ENCODE peak calls at places on chromosome X, in four cellular contexts. J, I, Y and Q are unnamed samples.

GRCh38 chrX:103774070-103774642 is 2.5 kb upstream of the PLP1 start:
- DNase-seq in J (peak), I (no peak), Y (peak), Q (peak)

GRCh38 chrX:9765737-9766098 is at the start of gene GPR143:
- DNase-seq in J (no peak), I (no peak), Y (no peak), Q (peak)

GRCh38 chrX:56226980-56227379 is 5.2 kb upstream of the KLF8 start:
- DNase-seq in J (no peak), I (no peak), Y (no peak), Q (no peak)

GRCh38 chrX:42755820-42756219 is 22.1 kb downstream of the PPP1R2C start:
- DNase-seq in J (peak), I (no peak), Y (no peak), Q (peak)

GRCh38 chrX:154019633-154020499 is at the start of gene IRAK1:
- DNase-seq in J (peak), I (peak), Y (no peak), Q (peak)

GRCh38 chrX:48983081-48983480 is 11.4 kb upstream of the KCND1 start:
- DNase-seq in J (no peak), I (no peak), Y (no peak), Q (peak)

GRCh38 chrX:150842198-150842553 is 56.3 kb downstream of the CD99L2 start:
- DNase-seq in J (no peak), I (no peak), Y (peak), Q (no peak)

GRCh38 chrX:37776987-37777325 is 2.9 kb upstream of the CYBB start:
- DNase-seq in J (no peak), I (no peak), Y (no peak), Q (no peak)

GRCh38 chrX:134933911-134934310 is 56.9 kb upstream of the SMIM10 start:
- DNase-seq in J (no peak), I (no peak), Y (no peak), Q (no peak)

GRCh38 chrX:71147496-71148277 is 3.0 kb downstream of the NLGN3 start:
- DNase-seq in J (no peak), I (no peak), Y (no peak), Q (peak)

GRCh38 chrX:110733166-110733565 is 62.5 kb downstream of the CHRDL1 start:
- DNase-seq in J (no peak), I (no peak), Y (no peak), Q (no peak)

GRCh38 chrX:77785746-77786548 is at the start of gene ATRX:
- DNase-seq in J (peak), I (peak), Y (peak), Q (peak)

GRCh38 chrX:10106801-10107200 is 50.0 kb upstream of the CLCN4 start:
- DNase-seq in J (no peak), I (peak), Y (no peak), Q (no peak)

GRCh38 chrX:12988797-12989196 is 13.9 kb downstream of the TMSB4X start:
- DNase-seq in J (peak), I (no peak), Y (peak), Q (no peak)

GRCh38 chrX:56764975-56765791 is 36.1 kb downstream of the NBDY start:
- DNase-seq in J (no peak), I (no peak), Y (no peak), Q (no peak)

GRCh38 chrX:110244951-110245480 is 72.9 kb downstream of the AMMECR1 start:
- DNase-seq in J (no peak), I (no peak), Y (no peak), Q (no peak)

GRCh38 chrX:154785711-154786110 is 19.6 kb downstream of the MPP1 start:
- DNase-seq in J (peak), I (no peak), Y (no peak), Q (no peak)

GRCh38 chrX:41946973-41947612 is 23.7 kb upstream of the CASK start:
- DNase-seq in J (no peak), I (no peak), Y (no peak), Q (no peak)

GRCh38 chrX:133402830-133403625 is 12.3 kb downstream of the GPC4 start:
- DNase-seq in J (no peak), I (no peak), Y (no peak), Q (no peak)

GRCh38 chrX:15877380-15877779 is 22.8 kb upstream of the AP1S2 start:
- DNase-seq in J (peak), I (no peak), Y (no peak), Q (no peak)

GRCh38 chrX:8721536-8721935 is 10.4 kb downstream of the ANOS1 start:
- DNase-seq in J (no peak), I (no peak), Y (no peak), Q (no peak)

GRCh38 chrX:119228506-119229290 is 7.4 kb upstream of the PGRMC1 start:
- DNase-seq in J (peak), I (no peak), Y (no peak), Q (no peak)

GRCh38 chrX:53080628-53081580 is 1.3 kb upstream of the TSPYL2 start:
- DNase-seq in J (peak), I (no peak), Y (no peak), Q (no peak)

GRCh38 chrX:113305496-113305895 is 464.9 kb upstream of the AMOT start:
- DNase-seq in J (peak), I (no peak), Y (no peak), Q (no peak)

GRCh38 chrX:24760601-24761000 is 66.9 kb downstream of the POLA1 start:
- DNase-seq in J (peak), I (no peak), Y (no peak), Q (no peak)

GRCh38 chrX:41558531-41558930 is 111.4 kb downstream of the NYX start:
- DNase-seq in J (peak), I (no peak), Y (no peak), Q (no peak)

GRCh38 chrX:10167573-10167972 is 10.8 kb downstream of the CLCN4 start:
- DNase-seq in J (no peak), I (no peak), Y (no peak), Q (no peak)

GRCh38 chrX:108165349-108166111 is 74.0 kb downstream of the ATG4A start:
- DNase-seq in J (peak), I (no peak), Y (peak), Q (peak)